ENCODE peak calls at places on chromosomes 11 and 22, in eight cellular contexts. R is neural progenitor cell, Q is lower leg skin, X is dorsolateral prefrontal cortex, P is left lung, O is left ventricle myocardium inferior, S is transverse colon, M is HL-60. L is an unnamed sample.

GRCh38 chr11:60377737-60378136 is 595 bp upstream of the MS4A7 start:
- DNase-seq in R (no peak), Q (peak; percentile 88), X (peak; percentile 44), P (no peak), O (peak; percentile 42), S (peak; percentile 49), M (no peak), L (no peak)

GRCh38 chr11:70675697-70676374 is 277.5 kb downstream of the CTTN start:
- DNase-seq in R (no peak), Q (no peak), X (no peak), P (no peak), O (no peak), S (peak; percentile 60), M (no peak), L (no peak)

GRCh38 chr22:23984430-23984829 is 4.5 kb downstream of the GSTT2 start:
- DNase-seq in R (no peak), Q (no peak), X (no peak), P (no peak), O (no peak), S (no peak), M (peak; percentile 40), L (no peak)

GRCh38 chr22:38835888-38836301 is 7.9 kb downstream of the NPTXR start:
- DNase-seq in R (no peak), Q (no peak), X (no peak), P (no peak), O (no peak), S (no peak), M (no peak), L (no peak)

GRCh38 chr11:103683581-103683980 is 352.9 kb upstream of the DDI1 start:
- DNase-seq in R (no peak), Q (no peak), X (no peak), P (no peak), O (no peak), S (no peak), M (no peak), L (no peak)

GRCh38 chr11:12043221-12043620 is 34.8 kb upstream of the DKK3 start:
- DNase-seq in R (no peak), Q (peak; percentile 52), X (no peak), P (no peak), O (no peak), S (no peak), M (no peak), L (no peak)

GRCh38 chr11:129320485-129320884 is 55.2 kb upstream of the BARX2 start:
- DNase-seq in R (no peak), Q (peak; percentile 50), X (no peak), P (no peak), O (no peak), S (no peak), M (no peak), L (no peak)

GRCh38 chr11:103994111-103994510 is 42.3 kb upstream of the DDI1 start:
- DNase-seq in R (no peak), Q (no peak), X (no peak), P (no peak), O (no peak), S (no peak), M (no peak), L (no peak)

GRCh38 chr11:131465746-131466145 is 95.3 kb downstream of the NTM start:
- DNase-seq in R (peak; percentile 87), Q (no peak), X (no peak), P (no peak), O (no peak), S (no peak), M (no peak), L (no peak)

DNA sequence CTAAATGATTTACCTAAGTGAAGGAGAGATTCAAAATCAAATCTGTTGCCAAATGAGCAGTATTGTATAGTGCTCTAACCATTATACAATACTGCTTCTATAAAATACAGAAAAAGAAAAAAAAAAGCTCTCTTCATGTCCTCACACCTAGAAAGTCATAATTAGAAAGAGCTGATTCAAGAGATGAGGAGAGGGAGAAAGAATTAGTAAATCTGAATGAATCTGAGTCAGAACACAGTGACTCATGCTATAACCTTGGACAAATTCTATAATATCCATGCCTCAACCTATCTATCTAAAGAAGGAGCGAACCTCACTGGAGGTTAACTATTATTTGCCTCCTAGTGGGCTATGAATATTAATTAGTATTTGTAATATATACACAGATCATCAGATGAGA is 29.4 kb downstream of the AMBRA1 start:
- DNase-seq in R (no peak), Q (no peak), X (no peak), P (no peak), O (no peak), S (no peak), M (no peak), L (no peak)
- H3K4me3 ChIP-seq in R (no peak overlapping the region), Q (no peak overlapping the region), X (no peak overlapping the region), P (no peak overlapping the region), O (no peak overlapping the region), S (no peak overlapping the region), M (no peak overlapping the region), L (no peak overlapping the region)

GRCh38 chr11:91513734-91514133 is 710.9 kb upstream of the FAT3 start:
- DNase-seq in R (peak; percentile 5), Q (no peak), X (no peak), P (no peak), O (no peak), S (no peak), M (no peak), L (no peak)
- TF ChIP-seq CTCF in R (peak; percentile 51), Q (no peak), X (no peak), P (no peak), O (peak; percentile 23), S (no peak), M (no peak), L (no peak)

GRCh38 chr11:31820438-31820818 is 9.3 kb upstream of the PAX6 start:
- DNase-seq in R (peak; percentile 71), Q (peak; percentile 76), X (no peak), P (peak; percentile 58), O (no peak), S (no peak), M (peak; percentile 29), L (no peak)
- H3K4me3 ChIP-seq in R (peak overlapping the region; percentile 32), Q (no peak overlapping the region), X (no peak overlapping the region), P (no peak overlapping the region), O (no peak overlapping the region), S (no peak overlapping the region), M (no peak overlapping the region), L (no peak overlapping the region)

DNA sequence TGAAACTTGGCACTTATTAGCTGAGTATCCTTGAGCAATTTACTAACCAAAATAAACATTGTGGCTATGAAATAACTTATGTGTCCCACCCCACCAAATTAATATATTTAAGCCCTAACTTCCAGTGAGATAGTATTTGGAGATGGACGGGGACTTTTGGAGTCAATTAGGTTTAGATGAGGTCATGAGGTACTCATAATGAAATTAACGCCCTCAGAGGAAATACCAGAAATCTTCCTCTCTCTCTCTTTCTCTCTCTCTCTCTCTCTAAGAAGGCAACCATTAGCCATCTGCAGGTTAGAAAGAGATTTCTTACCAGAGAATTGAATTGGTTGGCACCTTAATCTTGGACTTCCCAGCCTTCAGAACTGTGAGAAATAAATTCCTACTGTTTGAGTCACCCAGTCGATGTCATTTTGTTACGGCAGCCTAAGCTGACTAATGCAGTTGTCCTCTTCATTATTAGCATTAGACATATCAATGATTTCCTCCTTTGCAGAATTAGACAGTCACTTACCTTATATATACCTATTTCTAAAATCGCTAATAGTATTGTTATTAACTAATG is 1284.0 kb downstream of the FAM181B start:
- DNase-seq in R (no peak), Q (no peak), X (no peak), P (no peak), O (no peak), S (no peak), M (no peak), L (no peak)
- TF ChIP-seq CTCF in R (no peak), Q (no peak), X (no peak), P (no peak), O (no peak), S (no peak), M (no peak), L (no peak)

GRCh38 chr11:17734418-17734911 is at the start of gene KCNC1:
- DNase-seq in R (peak; percentile 90), Q (no peak), X (peak; percentile 26), P (peak; percentile 77), O (no peak), S (no peak), M (no peak), L (no peak)

GRCh38 chr11:17738350-17739207 is 4.0 kb downstream of the KCNC1 start:
- DNase-seq in R (peak; percentile 81), Q (no peak), X (no peak), P (peak; percentile 66), O (no peak), S (no peak), M (no peak), L (no peak)

GRCh38 chr11:17736921-17737817 is 2.6 kb downstream of the KCNC1 start:
- DNase-seq in R (no peak), Q (no peak), X (no peak), P (no peak), O (no peak), S (no peak), M (no peak), L (no peak)

GRCh38 chr11:17734986-17735822 is 623 bp downstream of the KCNC1 start:
- DNase-seq in R (peak; percentile 94), Q (no peak), X (peak; percentile 25), P (peak; percentile 88), O (peak; percentile 66), S (peak; percentile 51), M (peak; percentile 52), L (peak; percentile 2)

GRCh38 chr11:17735823-17736772 is 1.5 kb downstream of the KCNC1 start:
- DNase-seq in R (peak; percentile 63), Q (no peak), X (no peak), P (peak; percentile 72), O (no peak), S (no peak), M (no peak), L (no peak)
- H3K4me3 ChIP-seq in R (peak overlapping the region; percentile 65), Q (no peak overlapping the region), X (peak overlapping the region; percentile 68), P (no peak overlapping the region), O (peak overlapping the region; percentile 67), S (no peak overlapping the region), M (no peak overlapping the region), L (no peak overlapping the region)